ENCODE peak calls at places on chromosomes 5 and 9, in five cellular contexts. One of them, this sample, is unnamed.

GRCh38 chr5:89044665-89045200 is 161.7 kb upstream of the MEF2C start:
- DNase-seq in testis: no peak
- DNase-seq in A549: no peak
- DNase-seq in lower leg skin: no peak
- DNase-seq in body of pancreas: no peak
- DNase-seq in this sample: no peak

GRCh38 chr5:148382961-148383360 is 797 bp upstream of the FBXO38 start:
- DNase-seq in body of pancreas: no peak
- DNase-seq in testis: no peak
- DNase-seq in lower leg skin: no peak
- DNase-seq in A549: no peak
- DNase-seq in this sample: no peak

GRCh38 chr5:170105643-170106611 is at the start of gene FOXI1:
- DNase-seq in A549: no peak
- DNase-seq in body of pancreas: no peak
- DNase-seq in testis: no peak
- DNase-seq in lower leg skin: peak
- DNase-seq in this sample: no peak

GRCh38 chr9:111807197-111807596 is 12.5 kb upstream of the SHOC1 start:
- DNase-seq in body of pancreas: no peak
- DNase-seq in testis: no peak
- DNase-seq in lower leg skin: no peak
- DNase-seq in A549: no peak
- DNase-seq in this sample: no peak

GRCh38 chr5:103119765-103120606 is at the start of the genes GIN1 and PPIP5K2:
- DNase-seq in testis: peak
- DNase-seq in A549: peak
- DNase-seq in lower leg skin: peak
- DNase-seq in body of pancreas: peak
- DNase-seq in this sample: peak

GRCh38 chr9:107683566-107683965 is 194.0 kb upstream of the KLF4 start:
- DNase-seq in A549: no peak
- DNase-seq in body of pancreas: no peak
- DNase-seq in testis: no peak
- DNase-seq in lower leg skin: no peak
- DNase-seq in this sample: no peak

GRCh38 chr5:41843456-41844112 is 26.6 kb downstream of the OXCT1 start:
- DNase-seq in testis: peak
- DNase-seq in lower leg skin: no peak
- DNase-seq in body of pancreas: peak
- DNase-seq in A549: peak
- DNase-seq in this sample: no peak

GRCh38 chr5:34957857-34958690 is 28.7 kb downstream of the DNAJC21 start:
- DNase-seq in A549: peak
- DNase-seq in lower leg skin: no peak
- DNase-seq in testis: peak
- DNase-seq in body of pancreas: no peak
- DNase-seq in this sample: no peak

GRCh38 chr9:37565661-37566618 is 10.2 kb downstream of the FBXO10 start:
- DNase-seq in testis: no peak
- DNase-seq in A549: no peak
- DNase-seq in lower leg skin: no peak
- DNase-seq in body of pancreas: no peak
- DNase-seq in this sample: no peak

GRCh38 chr9:126151031-126151670 is 175.5 kb upstream of the MVB12B start:
- DNase-seq in A549: no peak
- DNase-seq in lower leg skin: peak
- DNase-seq in testis: peak
- DNase-seq in body of pancreas: no peak
- DNase-seq in this sample: no peak

GRCh38 chr9:12748016-12748415 is 26.8 kb upstream of the LURAP1L start:
- DNase-seq in body of pancreas: no peak
- DNase-seq in A549: no peak
- DNase-seq in lower leg skin: no peak
- DNase-seq in testis: no peak
- DNase-seq in this sample: no peak

GRCh38 chr5:163395794-163396193 is 41.6 kb upstream of the CCNG1 start:
- DNase-seq in testis: no peak
- DNase-seq in A549: no peak
- DNase-seq in body of pancreas: no peak
- DNase-seq in lower leg skin: no peak
- DNase-seq in this sample: no peak

GRCh38 chr5:17802256-17802655 is 168.0 kb downstream of the TAF11L14 start:
- DNase-seq in testis: no peak
- DNase-seq in lower leg skin: no peak
- DNase-seq in A549: no peak
- DNase-seq in body of pancreas: no peak
- DNase-seq in this sample: no peak

GRCh38 chr9:5099466-5099865 is 86.0 kb downstream of the INSL6 start:
- DNase-seq in lower leg skin: no peak
- DNase-seq in body of pancreas: no peak
- DNase-seq in A549: no peak
- DNase-seq in testis: no peak
- DNase-seq in this sample: no peak

GRCh38 chr9:107760469-107761242 is 271.1 kb upstream of the KLF4 start:
- DNase-seq in testis: peak
- DNase-seq in body of pancreas: no peak
- DNase-seq in A549: no peak
- DNase-seq in lower leg skin: peak
- DNase-seq in this sample: no peak

GRCh38 chr5:160269017-160269416 is 39.7 kb downstream of the FABP6 start:
- DNase-seq in lower leg skin: peak
- DNase-seq in testis: peak
- DNase-seq in A549: no peak
- DNase-seq in body of pancreas: peak
- DNase-seq in this sample: peak

GRCh38 chr5:133742370-133743036 is 130.2 kb upstream of the FSTL4 start:
- DNase-seq in A549: peak
- DNase-seq in lower leg skin: peak
- DNase-seq in testis: no peak
- DNase-seq in body of pancreas: no peak
- DNase-seq in this sample: no peak

GRCh38 chr5:59648949-59649921 is 244.3 kb downstream of the PDE4D start:
- DNase-seq in testis: peak
- DNase-seq in body of pancreas: no peak
- DNase-seq in A549: no peak
- DNase-seq in lower leg skin: no peak
- DNase-seq in this sample: no peak

GRCh38 chr9:82090041-82090440 is 101.5 kb downstream of the SPATA31D1 start:
- DNase-seq in A549: no peak
- DNase-seq in lower leg skin: no peak
- DNase-seq in body of pancreas: no peak
- DNase-seq in testis: no peak
- DNase-seq in this sample: no peak

GRCh38 chr9:98796364-98797101 is at the start of gene ANKS6:
- DNase-seq in testis: peak
- DNase-seq in body of pancreas: peak
- DNase-seq in lower leg skin: peak
- DNase-seq in A549: peak
- DNase-seq in this sample: peak
- TF ChIP-seq POLR2A in testis: no peak
- TF ChIP-seq POLR2A in body of pancreas: peak
- TF ChIP-seq POLR2A in lower leg skin: no peak
- TF ChIP-seq POLR2A in A549: peak
- TF ChIP-seq POLR2A in this sample: peak

GRCh38 chr9:96222132-96222531 is 79.8 kb downstream of the HSD17B3 start:
- DNase-seq in body of pancreas: no peak
- DNase-seq in testis: no peak
- DNase-seq in A549: no peak
- DNase-seq in lower leg skin: no peak
- DNase-seq in this sample: no peak

GRCh38 chr9:96218821-96219614 is 83.0 kb downstream of the HSD17B3 start:
- DNase-seq in testis: peak
- DNase-seq in lower leg skin: peak
- DNase-seq in A549: no peak
- DNase-seq in body of pancreas: peak
- DNase-seq in this sample: peak

GRCh38 chr9:96217756-96218693 is 84.0 kb downstream of the HSD17B3 start:
- DNase-seq in lower leg skin: peak
- DNase-seq in body of pancreas: peak
- DNase-seq in testis: peak
- DNase-seq in A549: peak
- DNase-seq in this sample: peak

GRCh38 chr9:96217358-96217755 is 84.6 kb downstream of the HSD17B3 start:
- DNase-seq in body of pancreas: peak
- DNase-seq in testis: peak
- DNase-seq in lower leg skin: peak
- DNase-seq in A549: no peak
- DNase-seq in this sample: peak

DNA sequence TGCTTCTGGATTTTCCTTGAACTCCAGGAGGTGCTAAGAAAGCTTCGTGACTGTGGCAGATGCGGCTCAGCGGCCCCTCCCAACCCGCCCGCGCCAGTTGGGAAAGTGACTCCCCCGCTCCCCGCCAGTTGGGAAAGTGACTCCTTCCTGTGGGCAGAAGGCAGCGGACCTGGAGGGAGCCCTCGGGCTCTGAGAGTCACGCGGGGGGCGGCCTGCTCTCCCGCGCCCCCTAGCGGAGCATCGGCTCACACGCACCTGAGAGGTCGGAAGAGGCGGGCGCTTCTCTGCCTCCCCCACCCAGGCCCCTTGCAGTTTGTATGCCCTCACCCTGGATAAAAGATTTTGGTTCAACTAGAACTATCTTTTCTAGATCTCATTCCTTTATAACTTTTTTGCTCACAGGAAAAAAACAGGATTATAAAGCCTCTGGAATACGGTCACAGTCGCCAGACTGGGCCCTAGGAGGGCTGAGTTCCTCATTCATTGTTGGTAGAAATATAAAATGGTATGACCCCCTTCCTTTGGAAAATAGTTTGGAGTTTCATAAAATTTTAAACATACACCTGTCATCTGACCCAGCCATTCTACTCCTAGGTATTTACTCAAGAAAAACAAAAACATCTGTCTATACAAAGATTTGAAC is 82.2 kb downstream of the HSD17B3 start:
- DNase-seq in body of pancreas: peak
- DNase-seq in testis: peak
- DNase-seq in A549: peak
- DNase-seq in lower leg skin: peak
- DNase-seq in this sample: peak
- H3K4me3 ChIP-seq in body of pancreas: no peak
- H3K4me3 ChIP-seq in testis: peak
- H3K4me3 ChIP-seq in A549: no peak
- H3K4me3 ChIP-seq in lower leg skin: no peak
- H3K4me3 ChIP-seq in this sample: peak

GRCh38 chr9:124852121-124852828 is 985 bp upstream of the WDR38 start:
- DNase-seq in body of pancreas: no peak
- DNase-seq in testis: no peak
- DNase-seq in A549: no peak
- DNase-seq in lower leg skin: no peak
- DNase-seq in this sample: peak
- TF ChIP-seq POLR2A in body of pancreas: no peak
- TF ChIP-seq POLR2A in testis: no peak
- TF ChIP-seq POLR2A in A549: no peak
- TF ChIP-seq POLR2A in lower leg skin: no peak
- TF ChIP-seq POLR2A in this sample: no peak

GRCh38 chr5:38848637-38849036 is 2.8 kb downstream of the OSMR start:
- DNase-seq in A549: no peak
- DNase-seq in lower leg skin: no peak
- DNase-seq in testis: no peak
- DNase-seq in body of pancreas: no peak
- DNase-seq in this sample: no peak
- H3K4me3 ChIP-seq in A549: peak
- H3K4me3 ChIP-seq in lower leg skin: no peak
- H3K4me3 ChIP-seq in testis: no peak
- H3K4me3 ChIP-seq in body of pancreas: no peak
- H3K4me3 ChIP-seq in this sample: no peak